ENCODE peak calls at places on chromosome 2, in six cellular contexts. One of them, this sample, is unnamed.

GRCh38 chr2:71905205-71905604 is 242.5 kb downstream of the CYP26B1 start:
- DNase-seq in MG63: peak
- DNase-seq in thoracic aorta: no peak
- DNase-seq in transverse colon: no peak
- DNase-seq in choroid plexus epithelial cell: no peak
- DNase-seq in psoas muscle: no peak
- DNase-seq in this sample: no peak

GRCh38 chr2:220628252-220628651 is 943.9 kb downstream of the EPHA4 start:
- DNase-seq in transverse colon: no peak
- DNase-seq in choroid plexus epithelial cell: no peak
- DNase-seq in thoracic aorta: no peak
- DNase-seq in psoas muscle: no peak
- DNase-seq in MG63: no peak
- DNase-seq in this sample: no peak

GRCh38 chr2:241443486-241444223 is 64.7 kb downstream of the STK25 start:
- DNase-seq in choroid plexus epithelial cell: peak
- DNase-seq in transverse colon: peak
- DNase-seq in thoracic aorta: no peak
- DNase-seq in psoas muscle: no peak
- DNase-seq in MG63: no peak
- DNase-seq in this sample: peak

GRCh38 chr2:129923265-129924141 is 56.0 kb upstream of the RAB6C start:
- DNase-seq in thoracic aorta: no peak
- DNase-seq in MG63: no peak
- DNase-seq in choroid plexus epithelial cell: peak
- DNase-seq in psoas muscle: no peak
- DNase-seq in transverse colon: no peak
- DNase-seq in this sample: peak

GRCh38 chr2:232321817-232322559 is 56.6 kb upstream of the ALPP start:
- DNase-seq in thoracic aorta: no peak
- DNase-seq in transverse colon: peak
- DNase-seq in MG63: no peak
- DNase-seq in choroid plexus epithelial cell: no peak
- DNase-seq in psoas muscle: peak
- DNase-seq in this sample: no peak

GRCh38 chr2:241808051-241808450 is 942 bp upstream of the NEU4 start:
- DNase-seq in thoracic aorta: no peak
- DNase-seq in psoas muscle: peak
- DNase-seq in MG63: no peak
- DNase-seq in transverse colon: peak
- DNase-seq in choroid plexus epithelial cell: peak
- DNase-seq in this sample: no peak

GRCh38 chr2:134470561-134471168 is 216.8 kb downstream of the MGAT5 start:
- DNase-seq in thoracic aorta: no peak
- DNase-seq in transverse colon: no peak
- DNase-seq in MG63: no peak
- DNase-seq in psoas muscle: no peak
- DNase-seq in choroid plexus epithelial cell: no peak
- DNase-seq in this sample: no peak

GRCh38 chr2:100018794-100019193 is 123.6 kb downstream of the AFF3 start:
- DNase-seq in MG63: peak
- DNase-seq in psoas muscle: no peak
- DNase-seq in transverse colon: no peak
- DNase-seq in choroid plexus epithelial cell: peak
- DNase-seq in thoracic aorta: no peak
- DNase-seq in this sample: peak

GRCh38 chr2:61017003-61017555 is 441 bp upstream of the PEX13 start:
- DNase-seq in MG63: peak
- DNase-seq in thoracic aorta: peak
- DNase-seq in psoas muscle: peak
- DNase-seq in transverse colon: peak
- DNase-seq in choroid plexus epithelial cell: peak
- DNase-seq in this sample: peak

GRCh38 chr2:45851111-45851510 is 199.6 kb downstream of the PRKCE start:
- DNase-seq in psoas muscle: no peak
- DNase-seq in transverse colon: no peak
- DNase-seq in thoracic aorta: no peak
- DNase-seq in choroid plexus epithelial cell: no peak
- DNase-seq in MG63: no peak
- DNase-seq in this sample: no peak

GRCh38 chr2:18362696-18363095 is 197.8 kb downstream of the RDH14 start:
- DNase-seq in transverse colon: no peak
- DNase-seq in psoas muscle: no peak
- DNase-seq in thoracic aorta: no peak
- DNase-seq in MG63: peak
- DNase-seq in choroid plexus epithelial cell: peak
- DNase-seq in this sample: peak

GRCh38 chr2:32856891-32857290 is 89.9 kb upstream of the LTBP1 start:
- DNase-seq in transverse colon: no peak
- DNase-seq in MG63: no peak
- DNase-seq in thoracic aorta: no peak
- DNase-seq in psoas muscle: no peak
- DNase-seq in choroid plexus epithelial cell: no peak
- DNase-seq in this sample: no peak

DNA sequence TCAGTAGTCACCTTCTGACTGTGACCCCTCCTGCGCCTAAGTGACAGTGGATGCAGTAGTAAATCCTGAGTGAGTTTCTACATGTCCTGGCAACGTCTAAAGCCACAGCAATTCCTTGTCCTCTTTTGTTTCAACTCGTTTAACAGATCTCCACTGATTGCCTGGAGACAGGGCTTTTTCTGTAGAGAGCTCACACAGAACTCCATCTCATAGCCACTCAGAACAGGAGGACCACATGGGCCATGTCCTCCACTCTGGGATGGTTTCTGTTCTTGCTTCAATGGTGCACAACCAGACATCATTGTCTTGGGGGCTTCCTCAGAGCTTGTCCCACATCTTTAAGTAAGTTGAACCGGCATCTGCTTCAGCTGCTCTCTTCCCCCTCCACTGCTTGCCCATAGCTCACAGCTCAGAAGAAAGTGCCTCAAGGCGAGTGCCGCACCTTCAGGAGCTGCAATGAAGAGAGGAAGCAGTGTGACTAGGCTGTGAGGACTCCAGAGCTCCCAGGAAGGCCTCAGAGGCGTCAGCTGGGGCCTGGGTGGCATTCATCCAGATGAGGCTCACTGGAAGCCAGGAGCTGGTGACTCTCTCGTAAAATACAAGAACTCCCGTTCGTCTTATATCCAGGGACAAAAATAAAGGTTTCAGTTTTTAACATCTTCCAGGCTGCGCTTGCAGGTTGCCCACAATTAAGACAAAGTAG is 37.4 kb downstream of the ST3GAL5 start:
- DNase-seq in thoracic aorta: no peak
- DNase-seq in MG63: no peak
- DNase-seq in transverse colon: peak
- DNase-seq in choroid plexus epithelial cell: no peak
- DNase-seq in psoas muscle: peak
- DNase-seq in this sample: peak
- H3K4me3 ChIP-seq in thoracic aorta: peak
- H3K4me3 ChIP-seq in MG63: no peak
- H3K4me3 ChIP-seq in transverse colon: no peak
- H3K4me3 ChIP-seq in choroid plexus epithelial cell: no peak
- H3K4me3 ChIP-seq in psoas muscle: no peak
- H3K4me3 ChIP-seq in this sample: no peak

GRCh38 chr2:177255227-177255601 is 9.3 kb downstream of the NFE2L2 start:
- DNase-seq in choroid plexus epithelial cell: no peak
- DNase-seq in thoracic aorta: no peak
- DNase-seq in psoas muscle: no peak
- DNase-seq in transverse colon: no peak
- DNase-seq in MG63: no peak
- DNase-seq in this sample: no peak

GRCh38 chr2:177254433-177255226 is 9.9 kb downstream of the NFE2L2 start:
- DNase-seq in psoas muscle: peak
- DNase-seq in MG63: no peak
- DNase-seq in thoracic aorta: no peak
- DNase-seq in transverse colon: peak
- DNase-seq in choroid plexus epithelial cell: peak
- DNase-seq in this sample: no peak

GRCh38 chr2:177251165-177251542 is 13.4 kb downstream of the NFE2L2 start:
- DNase-seq in transverse colon: no peak
- DNase-seq in thoracic aorta: no peak
- DNase-seq in choroid plexus epithelial cell: no peak
- DNase-seq in psoas muscle: no peak
- DNase-seq in MG63: no peak
- DNase-seq in this sample: no peak

GRCh38 chr2:177253704-177254103 is 10.8 kb downstream of the NFE2L2 start:
- DNase-seq in psoas muscle: no peak
- DNase-seq in MG63: no peak
- DNase-seq in choroid plexus epithelial cell: no peak
- DNase-seq in transverse colon: no peak
- DNase-seq in thoracic aorta: no peak
- DNase-seq in this sample: no peak

GRCh38 chr2:177252808-177253531 is 11.6 kb downstream of the NFE2L2 start:
- DNase-seq in choroid plexus epithelial cell: no peak
- DNase-seq in transverse colon: no peak
- DNase-seq in MG63: no peak
- DNase-seq in psoas muscle: no peak
- DNase-seq in thoracic aorta: no peak
- DNase-seq in this sample: no peak
- H3K4me3 ChIP-seq in choroid plexus epithelial cell: no peak
- H3K4me3 ChIP-seq in transverse colon: no peak
- H3K4me3 ChIP-seq in MG63: no peak
- H3K4me3 ChIP-seq in psoas muscle: peak
- H3K4me3 ChIP-seq in thoracic aorta: no peak
- H3K4me3 ChIP-seq in this sample: no peak

GRCh38 chr2:218071218-218071937 is 2.3 kb downstream of the RUFY4 start:
- DNase-seq in MG63: no peak
- DNase-seq in transverse colon: no peak
- DNase-seq in psoas muscle: no peak
- DNase-seq in choroid plexus epithelial cell: no peak
- DNase-seq in thoracic aorta: no peak
- DNase-seq in this sample: no peak
- H3K4me3 ChIP-seq in MG63: no peak
- H3K4me3 ChIP-seq in transverse colon: no peak
- H3K4me3 ChIP-seq in psoas muscle: no peak
- H3K4me3 ChIP-seq in choroid plexus epithelial cell: no peak
- H3K4me3 ChIP-seq in thoracic aorta: no peak
- H3K4me3 ChIP-seq in this sample: no peak

DNA sequence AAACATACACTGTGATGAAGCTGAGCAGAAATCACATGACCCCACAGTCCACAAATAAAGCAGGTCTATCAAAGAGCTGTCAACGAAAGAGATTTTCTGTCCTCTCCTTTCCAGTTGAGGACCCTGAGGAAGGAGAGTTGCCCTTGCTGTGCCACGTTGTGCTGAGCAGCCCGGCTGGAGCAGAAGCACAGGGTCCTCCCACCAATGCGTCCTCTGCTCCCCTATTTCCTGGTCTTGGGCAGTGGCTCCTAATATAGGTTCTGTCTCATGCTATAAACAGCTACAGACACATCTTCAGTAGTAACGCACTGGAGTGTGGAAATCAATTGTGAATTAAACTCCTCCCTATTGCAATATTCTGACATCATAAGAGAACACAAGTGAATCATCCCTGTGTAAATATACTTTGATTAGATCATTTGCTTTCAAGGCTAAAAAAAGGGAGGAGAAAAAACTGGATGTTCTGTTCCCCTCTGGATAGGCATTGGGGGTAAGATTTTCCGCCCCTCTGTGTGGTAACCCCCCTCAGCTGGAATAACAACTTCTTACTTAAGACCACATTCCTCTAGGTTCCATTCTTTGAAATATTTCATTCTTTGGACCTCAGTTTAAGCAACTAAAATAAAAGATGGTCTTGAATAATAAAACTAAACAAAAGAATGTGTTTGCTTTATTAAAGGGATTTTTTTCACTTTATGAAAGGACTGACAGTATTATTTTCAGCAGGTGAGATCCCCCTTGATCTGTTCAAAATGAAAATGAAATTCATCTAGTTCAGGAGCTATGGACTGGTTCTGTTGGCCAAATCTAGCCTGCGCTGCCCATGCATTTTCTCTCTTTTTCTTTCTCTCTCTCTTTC is 8.3 kb upstream of the RHOB start:
- DNase-seq in psoas muscle: no peak
- DNase-seq in transverse colon: peak
- DNase-seq in MG63: peak
- DNase-seq in choroid plexus epithelial cell: peak
- DNase-seq in thoracic aorta: no peak
- DNase-seq in this sample: peak
- H3K4me3 ChIP-seq in psoas muscle: no peak
- H3K4me3 ChIP-seq in transverse colon: no peak
- H3K4me3 ChIP-seq in MG63: no peak
- H3K4me3 ChIP-seq in choroid plexus epithelial cell: peak
- H3K4me3 ChIP-seq in thoracic aorta: peak
- H3K4me3 ChIP-seq in this sample: no peak

DNA sequence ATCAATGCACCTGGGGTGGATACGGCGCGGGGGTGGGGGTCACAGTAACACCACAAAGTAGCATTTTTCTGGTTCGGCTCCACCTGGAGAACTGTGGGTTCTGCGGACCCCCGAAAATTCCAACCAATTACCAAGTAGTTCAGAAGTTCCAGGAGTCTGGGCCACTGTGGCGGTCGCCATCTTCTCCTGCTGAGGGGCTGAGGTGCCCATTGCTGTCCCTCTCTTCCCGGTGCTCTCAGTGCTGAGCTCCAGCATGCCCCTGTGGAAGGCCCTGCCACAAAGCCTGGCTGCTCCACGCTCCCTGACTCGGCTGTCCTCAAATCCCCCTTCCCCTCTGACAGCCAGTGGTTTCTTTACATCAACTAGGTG is 79.3 kb downstream of the GFPT1 start:
- DNase-seq in choroid plexus epithelial cell: no peak
- DNase-seq in MG63: no peak
- DNase-seq in thoracic aorta: no peak
- DNase-seq in transverse colon: no peak
- DNase-seq in psoas muscle: no peak
- DNase-seq in this sample: no peak
- H3K4me3 ChIP-seq in choroid plexus epithelial cell: no peak
- H3K4me3 ChIP-seq in MG63: no peak
- H3K4me3 ChIP-seq in thoracic aorta: peak
- H3K4me3 ChIP-seq in transverse colon: no peak
- H3K4me3 ChIP-seq in psoas muscle: peak
- H3K4me3 ChIP-seq in this sample: no peak

GRCh38 chr2:88472811-88473210 is 20.3 kb upstream of the FOXI3 start:
- DNase-seq in transverse colon: no peak
- DNase-seq in choroid plexus epithelial cell: no peak
- DNase-seq in thoracic aorta: no peak
- DNase-seq in psoas muscle: no peak
- DNase-seq in MG63: no peak
- DNase-seq in this sample: no peak

GRCh38 chr2:88469202-88470114 is 17.0 kb upstream of the FOXI3 start:
- DNase-seq in MG63: no peak
- DNase-seq in psoas muscle: no peak
- DNase-seq in transverse colon: no peak
- DNase-seq in thoracic aorta: no peak
- DNase-seq in choroid plexus epithelial cell: no peak
- DNase-seq in this sample: no peak

GRCh38 chr2:88471083-88471942 is 18.8 kb upstream of the FOXI3 start:
- DNase-seq in choroid plexus epithelial cell: no peak
- DNase-seq in thoracic aorta: no peak
- DNase-seq in psoas muscle: no peak
- DNase-seq in transverse colon: no peak
- DNase-seq in MG63: no peak
- DNase-seq in this sample: no peak
- H3K4me3 ChIP-seq in choroid plexus epithelial cell: no peak
- H3K4me3 ChIP-seq in thoracic aorta: no peak
- H3K4me3 ChIP-seq in psoas muscle: no peak
- H3K4me3 ChIP-seq in transverse colon: no peak
- H3K4me3 ChIP-seq in MG63: no peak
- H3K4me3 ChIP-seq in this sample: no peak

This sample was measured in cardiac fibroblast.